ENCODE peak calls at places on chromosome 13, in eight cellular contexts. F is left ventricle myocardium inferior, I is uterus, K is ovary, X is adipocyte, J is brain microvascular endothelial cell, C is mammary epithelial cell, G is adrenal gland. U is an unnamed sample.

GRCh38 chr13:92590503-92590908 is 636.1 kb upstream of the GPC6 start:
- DNase-seq in F (no peak), I (no peak), K (no peak), X (no peak), J (peak; percentile 83), C (no peak), G (no peak), U (no peak)

GRCh38 chr13:99392126-99392805 is 85.1 kb upstream of the GPR183 start:
- DNase-seq in F (no peak), I (no peak), K (no peak), X (no peak), J (no peak), C (no peak), G (no peak), U (no peak)

GRCh38 chr13:113969973-113970611 is 3.8 kb downstream of the C13orf46 start:
- DNase-seq in F (peak; percentile 16), I (no peak), K (no peak), X (no peak), J (no peak), C (peak; percentile 51), G (no peak), U (peak; percentile 36)

GRCh38 chr13:49664606-49665005 is 26.7 kb downstream of the EBPL start:
- DNase-seq in F (no peak), I (no peak), K (no peak), X (no peak), J (no peak), C (no peak), G (no peak), U (no peak)

GRCh38 chr13:114130708-114131580 is 1.5 kb downstream of the RASA3 start:
- DNase-seq in F (peak; percentile 55), I (peak; percentile 41), K (no peak), X (peak; percentile 76), J (peak; percentile 93), C (peak; percentile 73), G (no peak), U (peak; percentile 90)

GRCh38 chr13:52128714-52129700 is at the start of gene NEK5:
- DNase-seq in F (peak; percentile 58), I (peak; percentile 47), K (peak; percentile 43), X (peak; percentile 89), J (peak; percentile 29), C (peak; percentile 57), G (peak; percentile 70), U (peak; percentile 75)

GRCh38 chr13:36919833-36920611 is at the start of gene SMAD9:
- DNase-seq in F (peak; percentile 83), I (peak; percentile 78), K (peak; percentile 84), X (peak; percentile 86), J (peak; percentile 48), C (peak; percentile 30), G (peak; percentile 65), U (peak; percentile 87)

GRCh38 chr13:35699805-35700204 is 223.3 kb upstream of the MAB21L1 start:
- DNase-seq in F (no peak), I (peak; percentile 34), K (peak; percentile 23), X (peak; percentile 79), J (peak; percentile 45), C (no peak), G (no peak), U (peak; percentile 45)

GRCh38 chr13:101649490-101650126 is 197.1 kb downstream of the ITGBL1 start:
- DNase-seq in F (no peak), I (no peak), K (no peak), X (peak; percentile 94), J (peak; percentile 79), C (peak; percentile 87), G (no peak), U (no peak)

GRCh38 chr13:104098421-104098820 is 1032.2 kb upstream of the SLC10A2 start:
- DNase-seq in F (no peak), I (no peak), K (no peak), X (no peak), J (no peak), C (no peak), G (no peak), U (no peak)

GRCh38 chr13:73598021-73598712 is 536.0 kb downstream of the KLF12 start:
- DNase-seq in F (no peak), I (no peak), K (no peak), X (peak; percentile 54), J (peak; percentile 65), C (peak; percentile 91), G (no peak), U (no peak)

GRCh38 chr13:95588721-95589120 is 36.2 kb downstream of the CLDN10 start:
- DNase-seq in F (no peak), I (no peak), K (no peak), X (no peak), J (no peak), C (peak; percentile 57), G (no peak), U (no peak)

GRCh38 chr13:54194233-54195024 is 1165.8 kb downstream of the OLFM4 start:
- DNase-seq in F (no peak), I (no peak), K (no peak), X (no peak), J (no peak), C (no peak), G (no peak), U (no peak)

GRCh38 chr13:22175815-22176214 is 504.9 kb downstream of the FGF9 start:
- DNase-seq in F (no peak), I (no peak), K (no peak), X (no peak), J (no peak), C (no peak), G (no peak), U (no peak)

GRCh38 chr13:99218545-99218944 is 17.9 kb downstream of the UBAC2 start:
- DNase-seq in F (peak; percentile 80), I (no peak), K (no peak), X (no peak), J (no peak), C (no peak), G (peak; percentile 47), U (peak; percentile 67)

GRCh38 chr13:27372896-27373295 is 51.5 kb upstream of the GTF3A start:
- DNase-seq in F (no peak), I (no peak), K (no peak), X (no peak), J (no peak), C (no peak), G (no peak), U (no peak)

GRCh38 chr13:110127986-110128511 is 178.9 kb downstream of the COL4A1 start:
- DNase-seq in F (no peak), I (no peak), K (no peak), X (peak; percentile 45), J (no peak), C (no peak), G (no peak), U (no peak)

GRCh38 chr13:110126391-110126961 is 180.5 kb downstream of the COL4A1 start:
- DNase-seq in F (peak; percentile 76), I (peak; percentile 58), K (peak; percentile 37), X (peak; percentile 90), J (peak; percentile 90), C (peak; percentile 94), G (no peak), U (peak; percentile 78)

GRCh38 chr13:110124201-110124600 is 182.8 kb downstream of the COL4A1 start:
- DNase-seq in F (no peak), I (no peak), K (no peak), X (no peak), J (no peak), C (no peak), G (no peak), U (no peak)

GRCh38 chr13:110125157-110125556 is 181.8 kb downstream of the COL4A1 start:
- DNase-seq in F (no peak), I (no peak), K (no peak), X (no peak), J (no peak), C (no peak), G (no peak), U (no peak)

GRCh38 chr13:110125613-110126272 is 181.2 kb downstream of the COL4A1 start:
- DNase-seq in F (no peak), I (no peak), K (no peak), X (no peak), J (no peak), C (no peak), G (no peak), U (no peak)
- H3K4me3 ChIP-seq in F (peak overlapping the region; percentile 49), I (no peak overlapping the region), K (no peak overlapping the region), X (peak overlapping the region; percentile 60), J (no peak overlapping the region), C (no peak overlapping the region), G (no peak overlapping the region), U (peak overlapping the region; percentile 2)

GRCh38 chr13:30846311-30846710 is 59.8 kb upstream of the MEDAG start:
- DNase-seq in F (no peak), I (no peak), K (no peak), X (peak; percentile 43), J (no peak), C (peak; percentile 58), G (no peak), U (no peak)

GRCh38 chr13:30849611-30850010 is 56.5 kb upstream of the MEDAG start:
- DNase-seq in F (no peak), I (no peak), K (no peak), X (no peak), J (no peak), C (no peak), G (no peak), U (no peak)

GRCh38 chr13:30846844-30847243 is 59.2 kb upstream of the MEDAG start:
- DNase-seq in F (no peak), I (no peak), K (no peak), X (no peak), J (no peak), C (peak; percentile 65), G (no peak), U (no peak)

GRCh38 chr13:30848332-30849027 is 57.6 kb upstream of the MEDAG start:
- DNase-seq in F (no peak), I (no peak), K (no peak), X (no peak), J (no peak), C (no peak), G (no peak), U (no peak)

DNA sequence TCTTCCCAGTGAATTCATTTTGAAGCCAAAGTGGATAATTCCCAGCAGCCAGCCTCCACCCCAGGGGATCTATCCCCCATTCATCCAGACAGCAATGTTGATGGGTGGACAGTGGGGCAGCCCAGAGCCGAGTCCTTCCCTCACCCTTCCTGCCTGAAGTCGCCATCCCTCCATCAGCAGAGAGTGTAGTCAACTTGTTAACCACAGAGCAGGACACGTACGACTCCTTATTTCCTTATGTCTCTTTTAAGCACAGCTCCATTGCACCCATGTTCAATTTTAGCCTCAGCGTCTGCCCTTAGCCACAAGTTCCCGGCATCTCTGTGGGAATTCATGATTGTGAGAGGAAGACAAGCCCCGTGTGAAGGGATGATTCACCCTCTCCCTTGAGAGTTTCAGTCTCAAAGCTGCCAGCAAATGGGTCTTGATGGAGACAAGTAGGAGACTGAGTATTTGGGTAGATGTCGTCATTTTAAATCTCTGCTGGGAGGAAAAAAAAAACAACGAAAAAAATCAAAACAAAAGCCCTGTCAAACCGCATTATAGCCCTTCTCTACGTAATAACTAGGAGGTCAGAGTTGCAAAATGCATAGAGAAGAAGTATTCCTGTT is 58.3 kb upstream of the MEDAG start:
- DNase-seq in F (no peak), I (peak; percentile 42), K (no peak), X (peak; percentile 95), J (peak; percentile 99), C (peak; percentile 83), G (no peak), U (no peak)
- H3K4me3 ChIP-seq in F (no peak overlapping the region), I (no peak overlapping the region), K (no peak overlapping the region), X (peak overlapping the region; percentile 55), J (no peak overlapping the region), C (no peak overlapping the region), G (no peak overlapping the region), U (no peak overlapping the region)

GRCh38 chr13:33611016-33611805 is 206.7 kb upstream of the RFC3 start:
- DNase-seq in F (peak; percentile 76), I (peak; percentile 48), K (no peak), X (peak; percentile 56), J (peak; percentile 53), C (no peak), G (peak; percentile 53), U (peak; percentile 68)
- H3K4me3 ChIP-seq in F (peak overlapping the region; percentile 59), I (no peak overlapping the region), K (no peak overlapping the region), X (no peak overlapping the region), J (peak overlapping the region; percentile 43), C (no peak overlapping the region), G (no peak overlapping the region), U (peak overlapping the region; percentile 71)

GRCh38 chr13:48410199-48410598 is 2.7 kb downstream of the LPAR6 start:
- DNase-seq in F (no peak), I (no peak), K (no peak), X (no peak), J (no peak), C (peak; percentile 19), G (no peak), U (no peak)
- H3K4me3 ChIP-seq in F (peak overlapping the region; percentile 66), I (peak overlapping the region; percentile 49), K (peak overlapping the region; percentile 44), X (peak overlapping the region; percentile 97), J (peak overlapping the region; percentile 63), C (peak overlapping the region; percentile 78), G (no peak overlapping the region), U (peak overlapping the region; percentile 60)